ENCODE peak calls at places on chromosomes 4 and X, in four cellular contexts. K is IMR-90, S is SK-N-SH, E is fibroblast of mammary gland. V is an unnamed sample.

GRCh38 chrX:49844622-49845021 is 15.5 kb downstream of the PAGE4 start:
- DNase-seq in K (no peak), S (no peak), E (no peak), V (no peak)

GRCh38 chrX:1500701-1501624 is 36.0 kb downstream of the P2RY8 start:
- DNase-seq in K (no peak), S (no peak), E (no peak), V (no peak)

GRCh38 chrX:100048156-100048555 is 361.9 kb downstream of the PCDH19 start:
- DNase-seq in K (no peak), S (no peak), E (no peak), V (no peak)

GRCh38 chrX:38561951-38562719 is 793 bp downstream of the TSPAN7 start:
- DNase-seq in K (no peak), S (peak; percentile 54), E (no peak), V (no peak)

GRCh38 chrX:40922307-40922706 is 162.9 kb upstream of the USP9X start:
- DNase-seq in K (peak; percentile 44), S (peak; percentile 33), E (peak; percentile 63), V (peak; percentile 81)

GRCh38 chr4:78024085-78024484 is 33.0 kb upstream of the FRAS1 start:
- DNase-seq in K (no peak), S (no peak), E (peak; percentile 40), V (no peak)

GRCh38 chrX:55710701-55711100 is 6.8 kb upstream of the RRAGB start:
- DNase-seq in K (no peak), S (no peak), E (peak; percentile 28), V (peak; percentile 67)

GRCh38 chr4:108156391-108156790 is 12.3 kb downstream of the LEF1 start:
- DNase-seq in K (no peak), S (no peak), E (no peak), V (no peak)

GRCh38 chr4:166277406-166277805 is 404.4 kb downstream of the TLL1 start:
- DNase-seq in K (no peak), S (no peak), E (no peak), V (peak; percentile 61)

GRCh38 chr4:79163981-79164490 is 161.8 kb downstream of the NAA11 start:
- DNase-seq in K (no peak), S (no peak), E (no peak), V (no peak)

GRCh38 chrX:107579956-107580355 is 48.4 kb upstream of the PRPS1 start:
- DNase-seq in K (peak; percentile 90), S (no peak), E (peak; percentile 67), V (no peak)

GRCh38 chrX:22247169-22247568 is 25.5 kb upstream of the CBLL2 start:
- DNase-seq in K (peak; percentile 41), S (no peak), E (no peak), V (no peak)

GRCh38 chr4:94304365-94304971 is 38.2 kb downstream of the HPGDS start:
- DNase-seq in K (peak; percentile 42), S (peak; percentile 29), E (peak; percentile 45), V (peak; percentile 60)

GRCh38 chr4:106604319-106605051 is 235.9 kb upstream of the GIMD1 start:
- DNase-seq in K (no peak), S (no peak), E (no peak), V (no peak)

GRCh38 chr4:94352996-94353395 is 10.4 kb upstream of the HPGDS start:
- DNase-seq in K (no peak), S (no peak), E (no peak), V (no peak)

GRCh38 chrX:123083924-123084323 is 100.2 kb upstream of the GRIA3 start:
- DNase-seq in K (no peak), S (no peak), E (peak; percentile 90), V (peak; percentile 1)

GRCh38 chrX:153684447-153685178 is 3.1 kb upstream of the SLC6A8 start:
- DNase-seq in K (no peak), S (no peak), E (no peak), V (no peak)

GRCh38 chrX:15167826-15168225 is 102.1 kb downstream of the ASB9 start:
- DNase-seq in K (no peak), S (peak; percentile 19), E (no peak), V (no peak)

GRCh38 chr4:65661469-65661868 is 8.8 kb downstream of the EPHA5 start:
- DNase-seq in K (no peak), S (no peak), E (no peak), V (peak; percentile 71)

GRCh38 chrX:68084765-68085164 is 348.5 kb downstream of the OPHN1 start:
- DNase-seq in K (peak; percentile 55), S (no peak), E (peak; percentile 83), V (no peak)

GRCh38 chrX:108223606-108224005 is 132.0 kb downstream of the ATG4A start:
- DNase-seq in K (no peak), S (no peak), E (no peak), V (no peak)

GRCh38 chr4:3911252-3911856 is 145.2 kb downstream of the ADRA2C start:
- DNase-seq in K (no peak), S (no peak), E (no peak), V (no peak)

GRCh38 chr4:89283975-89284556 is 23.5 kb downstream of the GPRIN3 start:
- DNase-seq in K (no peak), S (no peak), E (no peak), V (no peak)
- H3K4me3 ChIP-seq in K (no peak overlapping the region), S (no peak overlapping the region), E (no peak overlapping the region), V (no peak overlapping the region)

DNA sequence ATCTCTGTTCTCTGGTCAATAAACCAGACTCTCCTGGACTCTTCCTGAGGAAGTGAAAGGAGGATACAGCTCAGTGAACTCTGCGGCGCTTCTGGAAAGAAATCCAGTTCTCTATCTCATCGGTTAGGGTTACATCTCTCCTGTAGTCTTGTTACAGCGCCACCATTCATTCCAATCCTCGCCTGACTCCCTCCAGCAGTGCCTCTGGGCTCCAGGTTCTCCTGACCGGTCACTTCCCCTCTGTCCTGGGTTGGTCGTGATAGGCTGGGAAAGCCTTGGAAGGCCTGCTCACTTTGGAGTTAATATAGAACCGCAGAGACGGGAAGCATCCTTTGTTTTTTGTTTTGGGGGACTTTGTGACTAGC is 97.0 kb upstream of the STOX2 start:
- DNase-seq in K (no peak), S (no peak), E (no peak), V (no peak)
- H3K4me3 ChIP-seq in K (no peak overlapping the region), S (no peak overlapping the region), E (no peak overlapping the region), V (no peak overlapping the region)

GRCh38 chr4:82431831-82432230 is 1.4 kb downstream of the ENOPH1 start:
- DNase-seq in K (no peak), S (no peak), E (no peak), V (no peak)
- H3K4me3 ChIP-seq in K (no peak overlapping the region), S (peak overlapping the region; percentile 99), E (peak overlapping the region; percentile 61), V (peak overlapping the region; percentile 97)

GRCh38 chr4:37976991-37977470 is 16.8 kb downstream of the PTTG2 start:
- DNase-seq in K (peak; percentile 51), S (peak; percentile 93), E (peak; percentile 60), V (peak; percentile 53)

GRCh38 chr4:37977471-37978452 is 17.6 kb downstream of the PTTG2 start:
- DNase-seq in K (peak; percentile 55), S (peak; percentile 79), E (peak; percentile 64), V (peak; percentile 50)

GRCh38 chr4:37973481-37973880 is 13.3 kb downstream of the PTTG2 start:
- DNase-seq in K (no peak), S (no peak), E (no peak), V (no peak)

GRCh38 chr4:37978509-37978908 is 18.3 kb downstream of the PTTG2 start:
- DNase-seq in K (no peak), S (no peak), E (no peak), V (peak; percentile 48)

DNA sequence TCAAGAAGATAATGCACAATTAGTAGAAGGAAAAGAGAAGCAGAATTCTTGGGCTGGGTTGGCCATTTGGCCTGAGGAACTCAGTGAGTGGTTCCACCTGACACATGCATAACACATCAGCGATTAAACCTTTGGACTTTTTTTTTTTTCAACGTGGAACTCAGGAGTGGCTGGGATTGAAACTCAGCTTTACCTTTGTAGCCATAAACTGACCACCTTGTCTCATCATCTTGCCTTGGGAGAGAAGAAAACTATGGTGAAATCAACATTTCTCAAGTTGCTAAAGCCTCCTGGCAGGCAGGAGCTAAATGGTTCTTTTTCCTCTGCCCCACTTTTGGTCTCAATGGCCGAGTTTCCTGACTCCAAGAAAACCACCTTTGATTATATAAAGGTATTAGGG is 16.3 kb downstream of the PTTG2 start:
- DNase-seq in K (no peak), S (no peak), E (no peak), V (no peak)
- H3K4me3 ChIP-seq in K (peak overlapping the region; percentile 59), S (no peak overlapping the region), E (peak overlapping the region; percentile 52), V (no peak overlapping the region)

GRCh38 chr4:11111370-11111769 is 317.3 kb downstream of the HS3ST1 start:
- DNase-seq in K (no peak), S (no peak), E (no peak), V (no peak)

GRCh38 chr4:11111876-11112275 is 316.8 kb downstream of the HS3ST1 start:
- DNase-seq in K (no peak), S (no peak), E (no peak), V (no peak)

GRCh38 chr4:11106769-11107168 is 321.9 kb downstream of the HS3ST1 start:
- DNase-seq in K (no peak), S (no peak), E (peak; percentile 15), V (no peak)

GRCh38 chr4:11105715-11106114 is 323.0 kb downstream of the HS3ST1 start:
- DNase-seq in K (no peak), S (no peak), E (no peak), V (no peak)

DNA sequence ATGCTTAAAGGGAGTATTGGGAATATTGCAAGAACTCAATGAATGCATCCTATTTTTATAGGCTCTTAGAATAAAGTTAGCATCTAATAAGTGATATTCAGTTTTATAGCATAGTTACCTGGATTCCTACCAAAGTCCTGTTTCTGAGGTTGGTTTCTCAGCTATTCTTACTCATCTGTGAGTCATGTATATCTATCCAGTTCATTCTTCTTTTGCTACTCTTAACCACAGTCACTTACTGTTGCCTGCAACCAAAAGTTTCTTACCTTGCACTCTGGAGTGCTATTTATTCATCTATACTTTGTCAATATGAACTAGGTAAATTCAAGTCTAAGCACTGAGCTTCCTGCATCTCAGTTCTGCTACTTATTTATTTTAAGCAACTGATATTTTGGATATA is 322.5 kb downstream of the HS3ST1 start:
- DNase-seq in K (no peak), S (no peak), E (peak; percentile 49), V (peak; percentile 68)
- H3K4me3 ChIP-seq in K (no peak overlapping the region), S (no peak overlapping the region), E (no peak overlapping the region), V (no peak overlapping the region)

DNA sequence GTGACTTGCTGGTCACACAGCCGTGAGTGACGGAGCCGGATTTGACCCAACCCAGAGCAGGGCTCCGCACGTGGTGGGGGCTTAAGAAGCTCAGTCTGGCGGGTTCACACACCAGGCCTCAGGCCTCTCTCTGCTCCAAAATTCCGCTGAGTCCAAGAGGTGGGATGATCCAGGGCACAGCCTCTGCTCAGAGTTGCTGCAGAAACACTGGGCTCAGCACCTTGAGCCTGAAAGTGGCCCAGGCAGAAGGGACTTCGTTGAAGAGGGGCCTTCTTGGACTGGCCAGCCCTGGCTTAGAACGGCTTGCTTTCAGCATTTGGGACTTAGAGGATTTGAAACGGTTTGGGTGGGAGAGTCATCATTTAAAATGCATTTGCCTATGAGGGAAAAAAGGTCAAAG is 21.2 kb downstream of the EVC start:
- DNase-seq in K (no peak), S (no peak), E (no peak), V (no peak)
- H3K4me3 ChIP-seq in K (no peak overlapping the region), S (no peak overlapping the region), E (no peak overlapping the region), V (no peak overlapping the region)

GRCh38 chr4:87527446-87528240 is 1.5 kb downstream of the SPARCL1 start:
- DNase-seq in K (no peak), S (no peak), E (peak; percentile 57), V (no peak)
- H3K4me3 ChIP-seq in K (no peak overlapping the region), S (no peak overlapping the region), E (no peak overlapping the region), V (no peak overlapping the region)